ENCODE peak calls at places on chromosomes 1 and 21, in eight cellular contexts. N, H, B, C, U, P, M and S are unnamed samples.

GRCh38 chr1:64228181-64228957 is 24.9 kb downstream of the UBE2U start:
- DNase-seq in P (no peak), C (no peak), U (no peak), B (no peak), M (no peak), H (no peak), N (no peak), S (no peak)

GRCh38 chr1:12600880-12601633 is 17.0 kb downstream of the DHRS3 start:
- DNase-seq in B (no peak), M (peak; percentile 61), U (peak; percentile 56), C (peak; percentile 50), N (peak; percentile 69), P (no peak), H (peak; percentile 45), S (peak; percentile 90)

GRCh38 chr1:54474500-54475235 is 68.5 kb upstream of the SSBP3 start:
- DNase-seq in U (no peak), B (no peak), M (peak; percentile 66), P (peak; percentile 29), H (no peak), N (peak; percentile 48), C (no peak), S (peak; percentile 97)

GRCh38 chr1:1430114-1430982 is 5.1 kb upstream of the VWA1 start:
- DNase-seq in N (peak; percentile 60), B (peak; percentile 62), H (no peak), C (no peak), M (peak; percentile 74), P (peak; percentile 69), U (no peak), S (peak; percentile 93)

GRCh38 chr21:18168108-18168507 is 76.5 kb upstream of the CHODL start:
- DNase-seq in N (no peak), C (no peak), P (no peak), B (no peak), M (no peak), U (no peak), H (no peak), S (no peak)

GRCh38 chr1:21523297-21523813 is 14.1 kb downstream of the ALPL start:
- DNase-seq in M (no peak), U (no peak), N (no peak), B (no peak), H (peak; percentile 37), P (no peak), C (no peak), S (no peak)

GRCh38 chr1:12549460-12550349 is 68.3 kb downstream of the DHRS3 start:
- DNase-seq in N (peak; percentile 79), B (peak; percentile 83), H (peak; percentile 88), M (peak; percentile 86), P (peak; percentile 45), U (no peak), C (no peak), S (peak; percentile 58)

GRCh38 chr1:226443033-226443432 is 35.1 kb upstream of the PARP1 start:
- DNase-seq in U (no peak), N (no peak), H (no peak), M (no peak), C (no peak), B (no peak), P (no peak), S (no peak)

GRCh38 chr1:112317556-112317955 is 78.5 kb upstream of the CTTNBP2NL start:
- DNase-seq in B (peak; percentile 19), U (no peak), H (peak; percentile 44), M (peak; percentile 20), P (no peak), C (no peak), N (no peak), S (no peak)

GRCh38 chr1:165634154-165634921 is 3.3 kb downstream of the MGST3 start:
- DNase-seq in M (no peak), B (no peak), N (no peak), U (no peak), H (no peak), P (no peak), C (no peak), S (no peak)

GRCh38 chr1:149914545-149914944 is 3.1 kb downstream of the SV2A start:
- DNase-seq in M (no peak), N (no peak), U (no peak), P (no peak), C (no peak), B (no peak), H (no peak), S (no peak)

GRCh38 chr1:240285541-240285940 is 193.9 kb downstream of the FMN2 start:
- DNase-seq in C (no peak), U (no peak), B (no peak), P (peak; percentile 55), N (no peak), H (peak; percentile 72), M (no peak), S (no peak)

GRCh38 chr1:156655151-156655903 is 13.4 kb downstream of the BCAN start:
- DNase-seq in C (no peak), U (no peak), P (no peak), M (no peak), N (no peak), B (no peak), H (no peak), S (no peak)

GRCh38 chr1:65044411-65044810 is 78.1 kb upstream of the JAK1 start:
- DNase-seq in U (no peak), P (no peak), C (no peak), H (no peak), N (no peak), M (no peak), B (no peak), S (no peak)

GRCh38 chr1:22621761-22622160 is 14.7 kb upstream of the C1QA start:
- DNase-seq in U (no peak), C (no peak), H (no peak), M (no peak), P (no peak), N (no peak), B (no peak), S (no peak)

GRCh38 chr1:22626219-22626902 is 10.1 kb upstream of the C1QA start:
- DNase-seq in M (no peak), C (no peak), P (no peak), B (no peak), N (no peak), U (no peak), H (no peak), S (peak; percentile 75)

GRCh38 chr1:22627331-22627730 is 9.1 kb upstream of the C1QA start:
- DNase-seq in M (no peak), P (no peak), C (no peak), B (no peak), H (no peak), U (no peak), N (no peak), S (no peak)

GRCh38 chr1:22628698-22629444 is 7.6 kb upstream of the C1QA start:
- DNase-seq in H (no peak), B (peak; percentile 13), C (no peak), M (no peak), N (no peak), P (no peak), U (no peak), S (no peak)

GRCh38 chr1:22625262-22625925 is 11.0 kb upstream of the C1QA start:
- DNase-seq in U (no peak), H (no peak), P (peak; percentile 11), N (no peak), C (no peak), B (no peak), M (peak; percentile 35), S (peak; percentile 75)
- H3K27me3 ChIP-seq in U (no peaks in the 10 kb centered on the region), H (peaks cover 15% of the 10 kb centered on the region), P (peaks cover 89% of the 10 kb centered on the region), N (peaks cover 8% of the 10 kb centered on the region), C (peaks cover 4% of the 10 kb centered on the region), B (peaks cover 8% of the 10 kb centered on the region), M (peaks cover 44% of the 10 kb centered on the region), S (no peaks in the 10 kb centered on the region)

GRCh38 chr1:13754510-13755103 is 54.6 kb downstream of the PRDM2 start:
- DNase-seq in N (no peak), M (no peak), C (no peak), U (no peak), P (no peak), H (no peak), B (no peak), S (no peak)

GRCh38 chr1:13756557-13757315 is 56.7 kb downstream of the PRDM2 start:
- DNase-seq in H (peak; percentile 47), N (no peak), C (no peak), U (no peak), P (no peak), B (no peak), M (no peak), S (no peak)

GRCh38 chr1:13759072-13759471 is 59.1 kb downstream of the PRDM2 start:
- DNase-seq in N (no peak), H (peak; percentile 96), M (peak; percentile 66), P (no peak), U (peak; percentile 11), C (no peak), B (peak; percentile 80), S (no peak)

GRCh38 chr1:13760340-13760739 is 60.4 kb downstream of the PRDM2 start:
- DNase-seq in M (no peak), P (no peak), U (no peak), H (no peak), N (no peak), C (no peak), B (no peak), S (no peak)

DNA sequence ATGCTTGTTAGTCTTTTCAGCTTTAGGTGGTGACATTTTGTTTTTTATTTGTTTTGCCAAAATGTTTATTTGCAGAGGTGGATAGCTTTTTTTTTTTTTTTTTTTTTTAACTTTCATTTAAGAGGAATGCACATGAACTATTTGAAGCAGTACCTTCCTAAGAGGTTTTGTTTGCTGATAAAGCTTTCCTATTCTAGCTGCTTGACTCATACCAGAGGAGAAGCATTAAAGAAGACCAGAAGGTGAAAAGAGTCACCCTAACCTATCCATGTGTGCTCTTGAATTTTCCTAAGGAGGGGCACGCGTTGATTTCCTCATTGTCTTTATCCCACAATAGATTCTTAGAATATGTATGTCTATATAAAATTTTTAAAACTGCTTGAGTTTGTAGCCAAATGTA is 57.7 kb downstream of the PRDM2 start:
- DNase-seq in B (no peak), C (no peak), N (no peak), U (no peak), M (no peak), P (no peak), H (peak; percentile 61), S (no peak)
- H3K4me3 ChIP-seq in B (no peak overlapping the region), C (no peak overlapping the region), N (no peak overlapping the region), U (no peak overlapping the region), M (no peak overlapping the region), P (no peak overlapping the region), H (no peak overlapping the region), S (no peak overlapping the region)

GRCh38 chr1:17045140-17045539 is 8.7 kb downstream of the SDHB start:
- DNase-seq in B (no peak), N (no peak), H (peak; percentile 34), U (no peak), C (no peak), M (no peak), P (no peak), S (no peak)
- H3K36me3 ChIP-seq in B (no peaks in the 10 kb centered on the region), N (peaks cover 4% of the 10 kb centered on the region), H (peaks cover 11% of the 10 kb centered on the region), U (peaks cover 34% of the 10 kb centered on the region), C (peaks cover 39% of the 10 kb centered on the region), M (peaks cover 4% of the 10 kb centered on the region), P (peaks cover 36% of the 10 kb centered on the region), S (peaks cover 18% of the 10 kb centered on the region)

DNA sequence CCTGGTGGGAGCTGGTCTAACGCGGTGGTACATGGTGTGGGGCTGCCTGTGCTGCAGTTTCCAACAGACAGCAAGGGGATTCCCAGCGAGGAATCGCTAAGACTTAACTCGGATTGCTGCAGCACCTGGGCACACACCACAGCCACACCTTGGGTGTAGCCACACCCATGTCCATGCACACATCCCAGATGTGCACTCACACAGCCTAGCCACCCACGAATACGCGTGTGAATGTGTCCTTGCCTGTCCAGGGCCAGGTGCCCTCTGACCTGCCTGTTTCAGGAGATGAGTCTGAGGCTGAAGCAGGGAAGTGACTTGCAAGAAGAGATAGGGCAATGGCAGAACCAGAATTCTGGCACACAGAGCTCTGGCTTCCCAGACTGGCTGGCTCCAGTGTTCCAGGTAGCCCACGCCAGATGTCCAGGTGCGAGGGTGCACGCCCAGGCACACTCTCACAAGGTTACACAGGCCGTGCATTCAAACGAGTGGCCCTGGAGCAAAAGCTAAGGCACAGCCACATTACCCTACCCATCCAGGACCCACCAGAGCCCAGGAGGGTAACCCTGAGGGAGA is 272.7 kb downstream of the TRABD2B start:
- DNase-seq in B (no peak), N (peak; percentile 70), P (no peak), H (no peak), C (no peak), U (no peak), M (no peak), S (peak; percentile 49)
- H3K27me3 ChIP-seq in B (peaks cover 15% of the 10 kb centered on the region), N (peaks cover 16% of the 10 kb centered on the region), P (peaks cover 85% of the 10 kb centered on the region), H (peaks cover 17% of the 10 kb centered on the region), C (peaks cover 10% of the 10 kb centered on the region), U (peaks cover 12% of the 10 kb centered on the region), M (peaks cover 37% of the 10 kb centered on the region), S (peaks cover 49% of the 10 kb centered on the region)